ENCODE peak calls at places on chromosome 18, in eight cellular contexts. D is uterus, Q is spleen, C is transverse colon, W is A549, Y is sigmoid colon, O is endothelial cell of umbilical vein, S is GM12891. F is an unnamed sample.

GRCh38 chr18:55779461-55779710 is 191.4 kb upstream of the TCF4 start:
- DNase-seq in D (no peak), Y (no peak), Q (peak), S (no peak), O (no peak), W (no peak), C (no peak), F (no peak)

GRCh38 chr18:48974304-48975220 is 23.8 kb upstream of the SMAD7 start:
- DNase-seq in O (no peak), W (no peak), D (no peak), Y (no peak), S (no peak), Q (no peak), C (no peak), F (no peak)

GRCh38 chr18:73296686-73297085 is 428.9 kb upstream of the NETO1 start:
- DNase-seq in D (no peak), Q (no peak), S (no peak), O (no peak), C (no peak), W (no peak), Y (no peak), F (no peak)

GRCh38 chr18:48902023-48902855 is 48.5 kb downstream of the SMAD7 start:
- DNase-seq in W (peak), Q (peak), S (no peak), Y (peak), O (peak), C (peak), D (peak), F (peak)

GRCh38 chr18:12946549-12947354 is 1.1 kb upstream of the SEH1L start:
- DNase-seq in O (no peak), Q (no peak), C (peak), W (peak), D (peak), Y (peak), S (peak), F (peak)

GRCh38 chr18:56563568-56563967 is 74.8 kb downstream of the TXNL1 start:
- DNase-seq in Q (no peak), D (no peak), W (peak), Y (no peak), S (no peak), C (no peak), O (no peak), F (no peak)

GRCh38 chr18:49920731-49921130 is 107.4 kb upstream of the ACAA2 start:
- DNase-seq in O (no peak), Y (no peak), D (no peak), W (no peak), S (no peak), Q (no peak), C (no peak), F (no peak)

GRCh38 chr18:35344736-35345459 is 678 bp upstream of the ZNF24 start:
- DNase-seq in W (no peak), C (no peak), O (no peak), Q (peak), Y (no peak), S (no peak), D (no peak), F (no peak)

GRCh38 chr18:74524097-74524496 is 10.2 kb upstream of the CNDP1 start:
- DNase-seq in O (peak), Q (peak), C (peak), S (no peak), Y (peak), W (no peak), D (no peak), F (no peak)

GRCh38 chr18:75344615-75345014 is 82.9 kb downstream of the SMIM21 start:
- DNase-seq in Q (no peak), D (no peak), W (no peak), O (no peak), C (no peak), S (no peak), Y (no peak), F (no peak)

GRCh38 chr18:70072678-70073077 is 125.0 kb upstream of the CD226 start:
- DNase-seq in C (no peak), O (peak), D (no peak), W (peak), Q (no peak), S (no peak), Y (no peak), F (no peak)

GRCh38 chr18:28114472-28114871 is 62.5 kb downstream of the CDH2 start:
- DNase-seq in Y (no peak), O (peak), S (no peak), C (no peak), D (no peak), W (peak), Q (no peak), F (no peak)

GRCh38 chr18:7514796-7515440 is 52.2 kb upstream of the PTPRM start:
- DNase-seq in Y (no peak), C (no peak), S (no peak), O (peak), D (no peak), W (no peak), Q (no peak), F (no peak)

GRCh38 chr18:60975419-60975818 is 357.8 kb upstream of the CDH20 start:
- DNase-seq in W (no peak), Y (no peak), D (no peak), S (no peak), C (no peak), O (no peak), Q (no peak), F (no peak)

GRCh38 chr18:421236-422155 is 79.0 kb downstream of the COLEC12 start:
- DNase-seq in S (no peak), W (no peak), Q (no peak), Y (no peak), D (no peak), O (peak), C (no peak), F (no peak)

GRCh38 chr18:13377496-13377895 is 158.9 kb downstream of the LDLRAD4 start:
- DNase-seq in S (no peak), D (no peak), O (no peak), Y (peak), W (no peak), Q (no peak), C (no peak), F (no peak)

GRCh38 chr18:50218432-50219197 is 23.7 kb upstream of the MYO5B start:
- DNase-seq in Q (no peak), O (peak), Y (no peak), W (peak), C (peak), D (no peak), S (no peak), F (no peak)

GRCh38 chr18:68456985-68457384 is 257.9 kb downstream of the TMX3 start:
- DNase-seq in C (no peak), Y (no peak), O (peak), W (no peak), D (no peak), Q (no peak), S (no peak), F (no peak)

GRCh38 chr18:48184118-48184517 is 225.1 kb downstream of the ZBTB7C start:
- DNase-seq in D (no peak), W (no peak), S (no peak), O (no peak), Q (no peak), C (no peak), Y (no peak), F (no peak)

GRCh38 chr18:1708006-1708405 is 803.3 kb downstream of the ADCYAP1 start:
- DNase-seq in O (no peak), W (no peak), C (no peak), D (no peak), Y (no peak), Q (no peak), S (no peak), F (no peak)

GRCh38 chr18:564708-565561 is 15.2 kb upstream of the CETN1 start:
- DNase-seq in C (no peak), Y (no peak), D (no peak), Q (no peak), O (no peak), S (no peak), W (no peak), F (no peak)

GRCh38 chr18:50024466-50024865 is 170.5 kb downstream of the MYO5B start:
- DNase-seq in Q (no peak), S (no peak), W (no peak), O (no peak), C (no peak), D (no peak), Y (no peak), F (no peak)

GRCh38 chr18:36934884-36935283 is 106.0 kb downstream of the KIAA1328 start:
- DNase-seq in Q (no peak), Y (no peak), O (peak), W (no peak), S (no peak), D (no peak), C (no peak), F (no peak)

GRCh38 chr18:23226930-23227728 is 91.8 kb downstream of the CABLES1 start:
- DNase-seq in O (peak), Y (peak), D (peak), W (no peak), S (no peak), Q (no peak), C (no peak), F (peak)

GRCh38 chr18:76977681-76978234 is 154.8 kb downstream of the MBP start:
- DNase-seq in Y (no peak), D (no peak), S (no peak), O (no peak), C (no peak), Q (no peak), W (no peak), F (no peak)

GRCh38 chr18:35582310-35582682 is 756 bp downstream of the GALNT1 start:
- DNase-seq in W (no peak), Q (no peak), O (no peak), Y (no peak), D (no peak), C (no peak), S (no peak), F (no peak)

GRCh38 chr18:6054443-6054842 is 159.1 kb upstream of the TMEM200C start:
- DNase-seq in Q (no peak), O (no peak), W (no peak), D (no peak), S (no peak), C (no peak), Y (no peak), F (no peak)

GRCh38 chr18:31101148-31102019 is 837 bp downstream of the DSC2 start:
- DNase-seq in O (no peak), Y (peak), W (peak), S (no peak), Q (peak), D (peak), C (peak), F (no peak)

GRCh38 chr18:76621782-76622495 is 126.9 kb upstream of the ZNF516 start:
- DNase-seq in Q (no peak), S (no peak), C (no peak), W (no peak), D (no peak), Y (no peak), O (no peak), F (no peak)

GRCh38 chr18:49874238-49874637 is 60.9 kb upstream of the ACAA2 start:
- DNase-seq in Q (no peak), O (no peak), Y (no peak), C (no peak), S (no peak), W (no peak), D (no peak), F (no peak)

GRCh38 chr18:13435596-13436333 is 217.2 kb downstream of the LDLRAD4 start:
- DNase-seq in S (no peak), W (peak), Y (peak), Q (no peak), O (peak), C (no peak), D (no peak), F (peak)

GRCh38 chr18:35466334-35466733 is 31.4 kb downstream of the INO80C start:
- DNase-seq in O (no peak), S (no peak), Q (no peak), Y (no peak), D (no peak), W (no peak), C (no peak), F (no peak)

GRCh38 chr18:23703057-23703986 is 14.1 kb downstream of the LAMA3 start:
- DNase-seq in Q (no peak), Y (no peak), S (no peak), W (peak), D (no peak), C (no peak), O (peak), F (no peak)

GRCh38 chr18:3451166-3451988 is 1.4 kb downstream of the TGIF1 start:
- DNase-seq in W (peak), Q (peak), S (no peak), Y (peak), D (peak), C (peak), O (peak), F (peak)
- TF ChIP-seq POLR2A in W (no peak), Q (peak), S (no peak), Y (peak), D (peak), C (peak), O (peak), F (peak)

DNA sequence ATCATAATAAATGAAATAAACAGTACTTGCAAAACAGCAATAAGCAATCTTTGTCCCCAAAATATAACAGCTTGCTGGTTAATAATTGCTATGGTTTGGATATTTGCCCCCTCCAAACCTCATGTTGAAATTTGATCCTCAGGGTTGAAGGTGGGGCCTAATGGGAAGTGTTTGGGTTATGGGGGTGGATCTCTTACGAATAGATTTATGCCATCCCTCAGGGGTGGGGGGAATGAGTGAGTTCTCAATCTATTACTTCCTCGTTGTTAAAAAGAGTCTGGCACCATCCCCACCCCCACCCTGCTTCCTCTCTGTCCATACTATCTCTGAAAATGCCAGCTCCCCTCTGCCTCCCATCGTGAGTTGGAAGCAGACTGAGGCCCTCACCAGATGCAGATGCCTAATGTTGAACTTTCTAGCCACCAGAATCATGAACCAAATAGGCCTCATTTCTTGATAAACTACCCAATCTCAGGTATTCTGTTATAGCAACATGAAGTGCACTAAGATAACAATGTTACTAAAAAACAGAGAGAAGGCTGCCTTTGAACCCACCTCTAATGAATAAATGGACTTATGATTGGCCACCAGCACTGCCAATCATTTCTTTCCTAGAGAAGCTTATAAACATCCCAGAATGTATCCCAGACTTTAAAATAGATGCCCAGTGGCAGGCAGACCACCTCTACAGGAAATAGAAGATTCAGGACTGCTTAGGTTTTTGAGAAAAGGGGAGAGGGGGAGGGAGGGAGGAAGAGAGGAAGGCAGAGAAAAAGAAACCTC is 90.1 kb downstream of the ALPK2 start:
- DNase-seq in D (no peak), C (no peak), Q (no peak), Y (no peak), O (no peak), W (no peak), S (no peak), F (no peak)
- TF ChIP-seq POLR2A in D (no peak), C (no peak), Q (no peak), Y (no peak), O (no peak), W (no peak), S (no peak), F (no peak)

DNA sequence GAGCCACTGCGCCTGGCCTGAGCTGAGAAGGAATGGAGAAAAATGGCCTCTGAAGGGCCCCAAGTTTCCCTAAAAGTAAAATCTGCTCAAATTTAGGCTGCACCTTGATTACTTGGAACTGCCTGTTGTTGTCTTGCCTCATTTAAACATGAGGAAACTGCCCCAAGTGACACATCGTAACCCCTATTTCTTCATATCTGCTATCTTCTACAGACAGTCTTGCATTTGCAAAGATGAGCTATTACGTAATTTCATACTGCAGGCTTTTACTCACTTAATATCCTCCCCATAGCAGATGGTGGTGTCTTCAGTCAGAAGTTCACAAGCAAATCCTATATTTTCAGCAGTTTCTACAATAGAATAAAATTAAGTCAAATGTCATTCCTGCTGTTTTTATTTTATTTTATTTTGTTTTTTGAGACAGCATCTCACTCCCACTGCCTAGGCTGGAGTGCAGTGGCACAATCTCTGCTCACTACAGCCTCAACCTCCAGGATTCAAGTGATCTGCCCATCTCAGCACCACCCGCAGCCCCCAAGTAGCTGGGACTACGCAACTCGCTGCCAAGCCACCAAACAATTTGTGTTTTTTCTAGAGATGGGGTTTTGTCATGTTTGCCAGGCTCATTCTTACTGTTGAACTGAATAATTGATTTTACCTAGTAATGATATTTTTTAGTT is 45.3 kb upstream of the NARS1 start:
- DNase-seq in C (no peak), Q (no peak), W (peak), S (no peak), Y (no peak), O (no peak), D (no peak), F (no peak)
- TF ChIP-seq POLR2A in C (no peak), Q (no peak), W (no peak), S (no peak), Y (no peak), O (no peak), D (no peak), F (no peak)

DNA sequence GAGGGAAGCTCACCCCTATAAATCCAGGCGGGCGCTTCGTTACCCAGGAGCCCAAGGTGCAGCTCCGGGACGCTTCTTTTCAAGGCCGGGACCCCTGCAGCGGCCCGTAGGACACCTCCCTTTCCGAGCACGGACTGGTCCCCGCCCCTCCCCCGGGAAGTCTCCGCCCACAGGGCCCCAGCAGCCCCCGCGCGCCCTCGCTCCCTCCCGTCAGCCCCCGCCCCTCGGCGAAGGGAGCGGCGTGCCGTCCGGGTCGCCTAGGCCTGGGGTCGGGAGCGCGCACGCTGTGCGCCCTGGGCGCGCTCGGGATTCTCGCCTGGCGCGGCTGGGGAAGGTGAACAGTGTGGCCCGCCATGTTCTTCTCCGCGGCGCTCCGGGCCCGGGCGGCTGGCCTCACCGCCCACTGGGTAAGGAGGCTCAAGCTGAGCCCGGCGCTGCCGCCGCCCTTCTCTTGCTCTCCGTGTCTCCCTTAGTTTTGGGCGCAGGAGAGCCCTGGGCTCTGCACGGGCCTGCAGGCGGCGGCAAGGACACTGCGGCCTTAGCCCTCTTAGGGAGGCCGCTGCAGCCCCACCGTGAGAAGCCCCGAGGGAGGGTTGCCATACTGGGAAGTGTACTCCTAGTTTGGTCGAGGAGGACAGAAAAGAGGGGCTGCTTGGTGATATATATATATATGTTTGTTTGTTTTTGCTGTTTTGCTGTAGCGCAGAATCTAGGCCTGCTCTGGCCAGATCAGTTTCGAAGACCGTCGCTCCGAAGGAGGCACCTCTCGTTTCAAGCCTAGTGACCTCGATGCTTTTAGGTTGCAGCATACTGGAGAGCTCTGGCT is at the start of gene NDUFV2:
- DNase-seq in W (peak), S (peak), C (peak), O (peak), D (peak), Q (peak), Y (peak), F (peak)
- TF ChIP-seq POLR2A in W (peak), S (peak), C (peak), O (peak), D (peak), Q (peak), Y (peak), F (peak)

GRCh38 chr18:34223164-34223892 is 1.4 kb downstream of the NOL4 start:
- DNase-seq in Q (peak), O (no peak), W (peak), D (no peak), S (no peak), C (no peak), Y (no peak), F (no peak)

GRCh38 chr18:34224423-34225217 is at the start of gene NOL4:
- DNase-seq in D (no peak), W (peak), S (no peak), Y (peak), Q (peak), C (peak), O (peak), F (no peak)

GRCh38 chr18:34223893-34224422 is 755 bp downstream of the NOL4 start:
- DNase-seq in Q (no peak), C (no peak), Y (no peak), W (no peak), S (no peak), O (no peak), D (no peak), F (no peak)

GRCh38 chr18:34222025-34222395 is 2.7 kb downstream of the NOL4 start:
- DNase-seq in W (no peak), S (no peak), Y (no peak), C (no peak), O (peak), D (no peak), Q (peak), F (no peak)

DNA sequence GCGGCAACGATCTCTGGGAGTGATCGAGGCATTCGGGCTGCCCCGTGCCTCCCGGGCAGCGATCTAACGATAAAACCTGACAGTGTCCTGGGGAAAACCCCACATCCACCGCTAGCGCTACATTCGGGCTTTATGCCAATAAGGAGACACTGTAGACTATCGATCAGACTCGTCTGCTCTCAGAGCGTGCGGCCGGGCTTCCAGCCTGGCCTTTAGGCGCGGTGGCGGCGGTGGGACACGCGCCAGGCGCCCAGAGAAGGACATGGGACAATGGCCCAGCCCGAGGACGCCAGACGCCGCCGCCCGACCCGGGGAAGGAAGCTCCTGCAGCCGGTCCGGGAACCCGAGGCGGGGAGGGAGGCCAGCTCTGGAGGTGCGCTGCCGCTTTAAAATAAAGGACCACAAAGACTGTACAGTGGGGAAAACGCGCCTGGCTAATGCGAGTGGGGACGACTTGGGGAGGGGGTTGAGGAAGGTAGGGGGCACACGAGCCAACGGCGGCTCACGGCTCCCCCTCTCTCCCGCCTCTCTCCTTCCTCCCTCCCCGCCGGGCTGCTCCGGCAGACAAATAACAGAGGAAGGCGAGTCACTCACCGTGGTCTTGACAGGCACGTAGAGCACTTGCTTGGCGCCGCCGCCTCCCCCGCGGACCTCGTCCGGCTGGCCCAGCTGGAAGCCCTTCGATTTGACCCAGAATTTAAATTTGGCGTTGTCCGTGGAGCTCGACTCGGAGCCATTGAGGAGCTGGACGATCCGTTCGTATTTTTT is 2.1 kb downstream of the NOL4 start:
- DNase-seq in O (peak), W (no peak), Q (peak), C (no peak), D (no peak), S (no peak), Y (peak), F (no peak)
- TF ChIP-seq POLR2A in O (no peak), W (no peak), Q (no peak), C (no peak), D (no peak), S (no peak), Y (no peak), F (no peak)